ENCODE peak calls at places on chromosomes 3 and 15, in six cellular contexts. V is Peyer's patch, U is brain microvascular endothelial cell, N is MM.1S, Y is ovary, M is lower lobe of right lung. S is an unnamed sample.
A peak's percentile ranks its signal among the peaks of the same experiment; 100 is the strongest.

GRCh38 chr3:133475245-133476010 is 75.6 kb downstream of the BFSP2 start:
- DNase-seq in V (no peak), U (no peak), N (peak; percentile 95), Y (no peak), M (no peak), S (no peak)

GRCh38 chr15:54772663-54773062 is 424.1 kb downstream of the RSL24D1 start:
- DNase-seq in V (no peak), U (no peak), N (no peak), Y (no peak), M (no peak), S (no peak)

GRCh38 chr3:112736802-112737566 is 96.0 kb upstream of the CCDC80 start:
- DNase-seq in V (no peak), U (no peak), N (no peak), Y (no peak), M (no peak), S (no peak)

GRCh38 chr15:75202251-75203016 is 752 bp downstream of the C15orf39 start:
- DNase-seq in V (peak; percentile 88), U (peak; percentile 48), N (peak; percentile 82), Y (peak; percentile 76), M (peak; percentile 91), S (peak; percentile 59)

GRCh38 chr3:149395107-149396089 is 17.9 kb upstream of the TM4SF1 start:
- DNase-seq in V (no peak), U (peak; percentile 90), N (no peak), Y (peak; percentile 65), M (no peak), S (peak; percentile 84)

GRCh38 chr15:63801910-63802309 is 31.8 kb downstream of the HERC1 start:
- DNase-seq in V (no peak), U (no peak), N (no peak), Y (no peak), M (no peak), S (no peak)

GRCh38 chr15:60128000-60128376 is 123.9 kb downstream of the FOXB1 start:
- DNase-seq in V (no peak), U (peak; percentile 28), N (no peak), Y (peak; percentile 22), M (no peak), S (no peak)

GRCh38 chr15:74845208-74845568 is 2.2 kb upstream of the ULK3 start:
- DNase-seq in V (no peak), U (no peak), N (no peak), Y (no peak), M (no peak), S (no peak)

GRCh38 chr3:181868576-181868975 is 156.9 kb downstream of the SOX2 start:
- DNase-seq in V (no peak), U (no peak), N (no peak), Y (no peak), M (no peak), S (no peak)

GRCh38 chr3:146554168-146554760 is 9.9 kb upstream of the PLSCR1 start:
- DNase-seq in V (no peak), U (no peak), N (no peak), Y (no peak), M (no peak), S (no peak)

GRCh38 chr3:14453841-14454630 is 51.6 kb downstream of the SLC6A6 start:
- DNase-seq in V (no peak), U (no peak), N (no peak), Y (no peak), M (no peak), S (no peak)

GRCh38 chr3:85360742-85361387 is 402.1 kb downstream of the CADM2 start:
- DNase-seq in V (no peak), U (peak; percentile 53), N (peak; percentile 61), Y (no peak), M (no peak), S (peak; percentile 39)

GRCh38 chr15:75065467-75065850 is 42.1 kb downstream of the PPCDC start:
- DNase-seq in V (no peak), U (peak; percentile 22), N (peak; percentile 62), Y (peak; percentile 52), M (no peak), S (no peak)

GRCh38 chr15:56528136-56528535 is 63.2 kb upstream of the MNS1 start:
- DNase-seq in V (no peak), U (no peak), N (no peak), Y (no peak), M (no peak), S (no peak)

GRCh38 chr3:105906834-105907233 is 38.0 kb upstream of the CBLB start:
- DNase-seq in V (no peak), U (peak; percentile 29), N (no peak), Y (no peak), M (no peak), S (no peak)

GRCh38 chr3:120218981-120219380 is 66.0 kb downstream of the GPR156 start:
- DNase-seq in V (no peak), U (no peak), N (no peak), Y (no peak), M (no peak), S (no peak)

GRCh38 chr3:170726976-170727661 is 141.2 kb upstream of the SLC7A14 start:
- DNase-seq in V (no peak), U (peak; percentile 88), N (no peak), Y (no peak), M (no peak), S (peak; percentile 94)

GRCh38 chr3:188673509-188674239 is 498.1 kb upstream of the TPRG1 start:
- DNase-seq in V (no peak), U (peak; percentile 74), N (no peak), Y (no peak), M (no peak), S (peak; percentile 91)

GRCh38 chr15:29937956-29938355 is 115.7 kb upstream of the TJP1 start:
- DNase-seq in V (no peak), U (no peak), N (no peak), Y (no peak), M (no peak), S (peak; percentile 71)

GRCh38 chr3:60177726-60178125 is 1073.5 kb downstream of the FHIT start:
- DNase-seq in V (no peak), U (no peak), N (no peak), Y (no peak), M (no peak), S (no peak)

GRCh38 chr3:60185161-60185560 is 1066.1 kb downstream of the FHIT start:
- DNase-seq in V (no peak), U (no peak), N (no peak), Y (no peak), M (no peak), S (no peak)

GRCh38 chr3:60178931-60179653 is 1072.2 kb downstream of the FHIT start:
- DNase-seq in V (no peak), U (no peak), N (no peak), Y (no peak), M (no peak), S (no peak)

GRCh38 chr3:60186359-60186758 is 1064.9 kb downstream of the FHIT start:
- DNase-seq in V (no peak), U (no peak), N (no peak), Y (no peak), M (no peak), S (no peak)

DNA sequence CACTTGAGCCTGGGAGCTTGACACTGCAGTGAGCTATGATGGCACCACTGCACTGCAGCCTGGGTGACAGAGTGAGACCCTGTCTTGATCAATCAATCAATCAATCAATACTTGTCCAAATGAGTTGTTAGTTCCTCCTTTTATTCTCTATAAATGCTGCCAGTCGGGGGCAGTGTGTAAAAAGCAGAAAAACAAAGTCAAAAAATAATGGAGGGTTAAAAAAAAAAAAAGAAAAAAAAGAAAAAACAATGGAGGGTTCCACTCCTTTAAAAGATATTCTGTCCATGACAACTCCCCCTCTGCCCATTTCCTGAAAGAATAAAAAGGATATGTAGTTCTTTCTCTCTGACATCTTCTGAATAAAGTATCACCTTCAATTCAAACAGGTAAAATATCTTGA is 1068.6 kb downstream of the FHIT start:
- DNase-seq in V (no peak), U (no peak), N (no peak), Y (no peak), M (no peak), S (no peak)
- TF ChIP-seq CTCF in V (no peak), U (no peak), N (no peak), Y (no peak), M (no peak), S (no peak)

DNA sequence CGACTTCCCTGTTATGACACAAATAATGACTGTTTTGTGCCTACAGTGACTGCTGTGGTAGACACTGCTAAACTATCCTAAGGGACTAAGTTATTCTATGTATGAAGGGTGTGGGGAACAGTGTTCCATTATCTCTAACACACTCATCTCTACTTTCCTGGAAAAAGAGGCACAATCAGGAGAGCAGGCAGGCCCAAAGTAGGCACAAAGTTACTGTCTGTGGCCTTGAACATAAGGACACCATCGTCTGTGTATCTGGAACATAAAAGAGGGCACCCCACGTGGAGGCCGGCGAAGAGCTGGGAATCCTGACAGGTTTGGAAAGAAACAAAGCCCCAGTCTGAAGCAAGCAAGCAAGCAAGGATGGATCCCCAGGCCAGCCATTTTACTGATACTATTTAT is 1.5 kb downstream of the ABCC5 start:
- DNase-seq in V (no peak), U (no peak), N (no peak), Y (no peak), M (no peak), S (no peak)
- H3K4me3 ChIP-seq in V (no peak overlapping the region), U (peak overlapping the region; percentile 3), N (no peak overlapping the region), Y (no peak overlapping the region), M (peak overlapping the region; percentile 2), S (no peak overlapping the region)

DNA sequence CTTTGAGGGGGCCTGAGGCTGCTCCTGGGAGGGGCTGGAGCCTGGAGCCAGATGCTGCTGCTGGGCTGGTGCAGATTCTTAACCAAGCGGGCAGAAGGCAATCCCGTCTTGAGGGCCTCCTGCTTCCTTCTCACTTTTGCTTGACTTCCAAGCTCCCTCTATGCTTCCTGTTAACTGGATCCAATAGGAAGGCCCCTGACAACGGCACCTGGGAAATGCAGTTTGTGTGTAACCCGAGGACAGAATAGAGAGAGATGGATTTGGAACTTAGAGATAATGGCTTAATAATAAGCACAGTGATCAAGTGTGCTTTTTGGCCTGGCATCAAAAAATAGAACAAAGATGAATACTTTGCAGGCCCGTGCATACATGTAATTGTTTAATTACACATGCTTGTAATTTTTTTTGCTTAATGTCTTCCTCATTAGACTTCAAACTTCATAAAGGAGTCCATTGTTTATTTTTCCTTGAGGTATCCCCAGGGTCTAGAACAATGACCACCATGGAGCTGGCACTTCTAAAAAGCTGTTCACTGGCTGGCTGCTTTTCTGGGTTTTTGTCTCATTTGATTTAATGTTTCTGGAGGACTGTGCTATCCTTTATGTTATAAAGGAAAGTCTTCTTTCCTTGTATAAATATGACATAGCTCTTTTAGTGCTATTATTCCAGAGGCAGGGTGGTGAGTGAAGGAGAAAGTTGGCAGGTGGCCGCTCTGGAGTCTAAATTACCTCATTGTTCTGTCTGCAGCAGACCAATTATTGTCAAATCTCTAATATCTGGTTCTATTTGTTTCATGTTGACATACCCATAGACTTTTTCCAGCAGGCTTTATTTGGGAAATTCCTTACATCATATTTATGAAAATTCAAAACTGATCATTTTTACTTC is 63.2 kb upstream of the MITF start:
- DNase-seq in V (no peak), U (no peak), N (no peak), Y (no peak), M (no peak), S (no peak)
- TF ChIP-seq CTCF in V (no peak), U (no peak), N (no peak), Y (no peak), M (no peak), S (no peak)

DNA sequence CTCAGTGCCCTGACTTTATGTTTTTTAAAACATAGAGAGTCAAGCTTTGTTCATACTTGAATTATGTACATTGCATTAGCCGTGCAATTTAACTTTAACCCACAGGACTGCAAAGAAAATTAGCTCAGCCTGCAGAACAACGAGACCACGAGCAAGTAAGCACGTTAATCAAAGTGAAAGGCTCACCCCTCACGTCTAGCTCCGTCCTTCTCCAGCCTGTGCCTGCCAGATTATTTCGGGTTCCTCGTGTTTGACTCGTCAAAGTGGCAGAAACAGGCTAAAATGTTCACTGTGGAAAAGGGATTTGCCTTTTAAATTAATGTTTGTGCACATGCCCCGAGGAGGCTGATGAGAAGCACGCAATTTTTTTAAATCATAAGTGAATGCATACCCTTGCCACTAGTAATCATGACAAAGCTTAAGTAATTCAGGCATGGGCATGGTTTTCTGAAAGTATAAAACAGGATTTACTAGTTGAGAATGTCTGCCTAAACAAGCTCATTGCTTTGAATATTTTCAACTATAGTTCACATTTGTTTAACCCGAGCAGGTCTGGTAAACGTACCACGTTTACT is 15.3 kb downstream of the ZBTB38 start:
- DNase-seq in V (no peak), U (no peak), N (no peak), Y (no peak), M (no peak), S (peak; percentile 46)
- H3K4me3 ChIP-seq in V (no peak overlapping the region), U (no peak overlapping the region), N (no peak overlapping the region), Y (peak overlapping the region; percentile 21), M (peak overlapping the region; percentile 25), S (no peak overlapping the region)

S was measured in astrocyte of the spinal cord.